ENCODE peak calls at places on chromosome 10, in eight cellular contexts. W, U, H, K, R, P, S and I are unnamed samples.
A peak's percentile ranks its signal among the peaks of the same experiment; 100 is the strongest.

GRCh38 chr10:107971973-107972372 is 807.5 kb upstream of the SORCS1 start:
- DNase-seq in W (no peak), U (no peak), H (no peak), K (no peak), R (no peak), P (no peak), S (no peak), I (no peak)

GRCh38 chr10:77971804-77972144 is 45.2 kb upstream of the DLG5 start:
- DNase-seq in W (no peak), U (no peak), H (no peak), K (no peak), R (no peak), P (no peak), S (no peak), I (no peak)

GRCh38 chr10:14259696-14260595 is 70.8 kb downstream of the FRMD4A start:
- DNase-seq in W (no peak), U (peak; percentile 64), H (no peak), K (no peak), R (no peak), P (peak; percentile 88), S (no peak), I (no peak)

GRCh38 chr10:8049151-8049873 is 5.2 kb upstream of the GATA3 start:
- DNase-seq in W (no peak), U (no peak), H (peak; percentile 60), K (no peak), R (no peak), P (no peak), S (peak; percentile 71), I (no peak)

GRCh38 chr10:97355571-97355975 is 21.0 kb upstream of the FRAT2 start:
- DNase-seq in W (peak; percentile 36), U (no peak), H (no peak), K (no peak), R (no peak), P (no peak), S (no peak), I (peak; percentile 43)

GRCh38 chr10:32958992-32959703 is 1.1 kb upstream of the ITGB1 start:
- DNase-seq in W (no peak), U (no peak), H (peak; percentile 25), K (no peak), R (no peak), P (no peak), S (no peak), I (no peak)

GRCh38 chr10:2734691-2735090 is 332.7 kb upstream of the PFKP start:
- DNase-seq in W (no peak), U (no peak), H (peak; percentile 34), K (no peak), R (no peak), P (no peak), S (no peak), I (no peak)

GRCh38 chr10:62373995-62374861 is at the start of gene ZNF365:
- DNase-seq in W (no peak), U (no peak), H (peak; percentile 88), K (peak; percentile 64), R (no peak), P (no peak), S (peak; percentile 89), I (no peak)

GRCh38 chr10:34172936-34173533 is 642.1 kb downstream of the PARD3 start:
- DNase-seq in W (no peak), U (peak; percentile 54), H (no peak), K (no peak), R (no peak), P (peak; percentile 53), S (no peak), I (no peak)

GRCh38 chr10:122234416-122234815 is 36.7 kb upstream of the BTBD16 start:
- DNase-seq in W (no peak), U (no peak), H (peak; percentile 72), K (no peak), R (no peak), P (no peak), S (no peak), I (no peak)

GRCh38 chr10:131947631-131948347 is 33.9 kb downstream of the BNIP3 start:
- DNase-seq in W (no peak), U (no peak), H (no peak), K (no peak), R (peak; percentile 21), P (no peak), S (no peak), I (no peak)

GRCh38 chr10:2953495-2953894 is 113.9 kb upstream of the PFKP start:
- DNase-seq in W (no peak), U (no peak), H (no peak), K (no peak), R (no peak), P (no peak), S (no peak), I (no peak)

GRCh38 chr10:128661404-128662197 is 535.4 kb upstream of the MKI67 start:
- DNase-seq in W (no peak), U (no peak), H (no peak), K (no peak), R (no peak), P (no peak), S (no peak), I (no peak)

GRCh38 chr10:84208023-84208422 is 13.7 kb downstream of the CDHR1 start:
- DNase-seq in W (no peak), U (no peak), H (no peak), K (no peak), R (no peak), P (no peak), S (no peak), I (no peak)

GRCh38 chr10:55500931-55501559 is 700.0 kb upstream of the PCDH15 start:
- DNase-seq in W (no peak), U (peak; percentile 31), H (peak; percentile 3), K (no peak), R (no peak), P (no peak), S (no peak), I (no peak)

GRCh38 chr10:33703897-33704825 is 369.7 kb upstream of the NRP1 start:
- DNase-seq in W (no peak), U (no peak), H (no peak), K (no peak), R (no peak), P (no peak), S (no peak), I (no peak)

GRCh38 chr10:127524869-127525268 is 24.2 kb upstream of the NPS start:
- DNase-seq in W (no peak), U (no peak), H (no peak), K (no peak), R (no peak), P (peak; percentile 70), S (no peak), I (no peak)

GRCh38 chr10:34875061-34875460 is 60.0 kb upstream of the PARD3 start:
- DNase-seq in W (no peak), U (no peak), H (no peak), K (no peak), R (no peak), P (no peak), S (no peak), I (no peak)

DNA sequence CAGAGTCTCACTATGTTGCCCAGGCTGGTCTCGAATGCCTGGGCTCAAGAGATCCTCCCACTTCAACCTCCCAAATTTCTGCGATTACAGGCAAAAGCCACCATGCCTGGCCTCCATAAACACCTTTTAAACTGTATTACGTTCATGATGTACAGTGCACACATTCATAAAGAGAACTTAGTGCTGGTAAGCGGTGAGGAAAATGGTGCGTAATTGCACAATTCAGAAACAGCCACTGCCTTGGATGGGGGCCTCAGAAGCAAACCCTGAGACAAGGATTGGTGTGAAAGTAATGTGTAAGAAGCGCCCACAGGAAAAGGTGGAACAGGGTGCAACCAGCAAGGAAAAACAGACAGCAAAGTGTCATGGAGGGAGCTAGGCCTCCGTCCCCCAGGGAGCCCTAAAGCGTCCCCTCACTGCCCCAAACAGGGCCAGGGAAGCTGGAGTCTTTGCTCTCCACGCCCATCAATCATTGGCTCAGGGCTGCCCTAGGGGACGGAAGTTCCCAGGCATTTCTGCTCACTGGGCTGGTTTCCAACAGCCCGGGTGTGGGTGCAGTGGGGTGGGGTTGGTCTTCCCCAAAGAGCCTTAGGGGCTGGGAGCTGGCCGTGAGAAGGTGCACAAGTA is 9.6 kb upstream of the C10orf105 start:
- DNase-seq in W (peak; percentile 86), U (peak; percentile 8), H (peak; percentile 79), K (no peak), R (no peak), P (no peak), S (no peak), I (peak; percentile 57)
- TF ChIP-seq EP300 in W (no peak), U (no peak), H (peak; percentile 28), K (no peak), R (no peak), P (no peak), S (no peak), I (no peak)

GRCh38 chr10:46284286-46285229 is 2.2 kb upstream of the ANTXRL start:
- DNase-seq in W (peak; percentile 93), U (peak; percentile 31), H (peak; percentile 95), K (peak; percentile 91), R (peak; percentile 94), P (no peak), S (peak; percentile 97), I (peak; percentile 90)
- TF ChIP-seq POLR2AphosphoS5 in W (peak; percentile 42), U (no peak), H (peak; percentile 26), K (peak; percentile 40), R (no peak), P (peak; percentile 66), S (peak; percentile 40), I (no peak)

GRCh38 chr10:5977471-5978370 is at the start of gene IL15RA:
- DNase-seq in W (peak; percentile 90), U (peak; percentile 24), H (peak; percentile 75), K (peak; percentile 85), R (no peak), P (peak; percentile 92), S (peak; percentile 93), I (peak; percentile 90)
- TF ChIP-seq EP300 in W (no peak), U (no peak), H (no peak), K (no peak), R (no peak), P (no peak), S (no peak), I (no peak)

GRCh38 chr10:24303522-24304310 is 94.8 kb downstream of the KIAA1217 start:
- DNase-seq in W (no peak), U (no peak), H (no peak), K (no peak), R (no peak), P (no peak), S (no peak), I (no peak)

GRCh38 chr10:24307696-24308476 is 98.9 kb downstream of the KIAA1217 start:
- DNase-seq in W (no peak), U (no peak), H (no peak), K (no peak), R (no peak), P (no peak), S (no peak), I (no peak)

GRCh38 chr10:24305551-24306506 is 96.9 kb downstream of the KIAA1217 start:
- DNase-seq in W (no peak), U (no peak), H (no peak), K (no peak), R (no peak), P (no peak), S (no peak), I (no peak)

GRCh38 chr10:24307173-24307572 is 98.2 kb downstream of the KIAA1217 start:
- DNase-seq in W (no peak), U (no peak), H (no peak), K (no peak), R (no peak), P (no peak), S (no peak), I (no peak)

DNA sequence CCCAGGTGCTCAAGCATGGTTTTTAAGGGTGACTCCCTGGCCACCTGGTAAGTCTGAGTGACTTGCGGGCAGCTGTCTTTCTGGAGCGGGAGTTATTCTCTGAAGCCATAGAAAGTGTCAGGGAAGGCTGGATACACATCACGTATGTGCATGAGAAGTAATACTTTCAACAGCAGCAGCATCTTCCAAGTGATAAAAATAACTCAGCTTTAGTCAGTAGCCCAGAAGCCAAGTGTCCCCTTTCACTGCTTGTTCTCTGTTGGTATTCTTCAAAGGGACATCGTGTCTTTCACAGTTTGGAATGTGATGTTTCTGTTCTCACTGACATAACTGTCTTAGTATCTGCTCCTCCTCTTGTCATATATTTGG is 97.6 kb downstream of the KIAA1217 start:
- DNase-seq in W (no peak), U (no peak), H (no peak), K (no peak), R (no peak), P (no peak), S (no peak), I (no peak)
- TF ChIP-seq POLR2AphosphoS5 in W (no peak), U (no peak), H (no peak), K (no peak), R (no peak), P (no peak), S (no peak), I (no peak)